ENCODE peak calls at places on chromosomes 2 and 18, in five cellular contexts. E is sigmoid colon, X is MM.1S, L is testis, G is fibroblast of lung. C is an unnamed sample.

GRCh38 chr2:172743898-172744297 is 8.3 kb downstream of the RAPGEF4 start:
- DNase-seq in X (no peak), L (no peak), E (no peak), G (no peak), C (no peak)

GRCh38 chr2:113692698-113693428 is 63.6 kb downstream of the SLC35F5 start:
- DNase-seq in L (no peak), X (peak; percentile 75), G (no peak), E (no peak), C (no peak)

GRCh38 chr2:182949572-182950189 is 83.2 kb upstream of the FRZB start:
- DNase-seq in E (no peak), X (no peak), L (no peak), G (no peak), C (peak; percentile 83)

GRCh38 chr2:24791452-24791851 is 1.7 kb downstream of the PTRHD1 start:
- DNase-seq in E (no peak), L (no peak), X (no peak), G (no peak), C (no peak)

GRCh38 chr2:152464853-152465470 is 130.0 kb downstream of the FMNL2 start:
- DNase-seq in L (no peak), E (no peak), X (no peak), G (no peak), C (peak; percentile 49)

GRCh38 chr2:206858972-206859739 is 80.2 kb upstream of the CPO start:
- DNase-seq in E (no peak), L (no peak), X (peak; percentile 79), G (no peak), C (no peak)

GRCh38 chr2:157291018-157291417 is 33.5 kb downstream of the GALNT5 start:
- DNase-seq in L (no peak), E (no peak), X (no peak), G (no peak), C (no peak)

GRCh38 chr2:84319566-84319965 is 139.5 kb downstream of the SUCLG1 start:
- DNase-seq in X (no peak), E (no peak), G (no peak), L (no peak), C (no peak)

GRCh38 chr2:5528741-5529140 is 163.4 kb upstream of the SOX11 start:
- DNase-seq in E (no peak), L (no peak), X (no peak), G (no peak), C (no peak)

GRCh38 chr2:235390108-235390815 is 103.6 kb upstream of the AGAP1 start:
- DNase-seq in E (no peak), L (peak; percentile 32), X (peak; percentile 96), G (peak; percentile 57), C (no peak)

GRCh38 chr2:74267068-74267467 is 68.7 kb downstream of the MTHFD2 start:
- DNase-seq in L (no peak), G (peak; percentile 4), X (peak; percentile 67), E (no peak), C (no peak)

GRCh38 chr2:145158051-145158586 is 638.2 kb upstream of the ZEB2 start:
- DNase-seq in X (no peak), E (peak; percentile 88), G (peak; percentile 99), L (peak; percentile 26), C (peak; percentile 79)

GRCh38 chr2:205769879-205770278 is 87.6 kb downstream of the NRP2 start:
- DNase-seq in G (no peak), L (no peak), X (peak; percentile 79), E (no peak), C (no peak)

GRCh38 chr2:26526589-26526988 is 48.7 kb upstream of the OTOF start:
- DNase-seq in X (no peak), G (no peak), L (no peak), E (no peak), C (no peak)

GRCh38 chr18:74082476-74083070 is 65.1 kb downstream of the FBXO15 start:
- DNase-seq in X (peak; percentile 70), G (peak; percentile 1), L (peak; percentile 69), E (no peak), C (no peak)

GRCh38 chr2:233142355-233142897 is 82.3 kb downstream of the INPP5D start:
- DNase-seq in G (no peak), X (peak; percentile 67), E (no peak), L (no peak), C (no peak)

GRCh38 chr2:102116675-102117471 is 25.7 kb upstream of the IL1R1 start:
- DNase-seq in L (no peak), E (no peak), X (no peak), G (peak; percentile 87), C (no peak)

GRCh38 chr2:31191931-31192330 is 25.4 kb downstream of the CAPN14 start:
- DNase-seq in X (no peak), L (no peak), E (no peak), G (no peak), C (no peak)

GRCh38 chr18:48771641-48772380 is 179.0 kb downstream of the SMAD7 start:
- DNase-seq in E (no peak), G (no peak), X (no peak), L (no peak), C (no peak)

GRCh38 chr2:151611351-151611750 is 122.9 kb downstream of the NEB start:
- DNase-seq in X (no peak), L (no peak), G (no peak), E (no peak), C (no peak)

GRCh38 chr18:10927980-10928605 is 221.3 kb downstream of the PIEZO2 start:
- DNase-seq in X (no peak), E (no peak), G (peak; percentile 36), L (no peak), C (no peak)

GRCh38 chr18:3233433-3234168 is 13.8 kb upstream of the MYOM1 start:
- DNase-seq in E (no peak), X (no peak), G (no peak), L (no peak), C (no peak)

GRCh38 chr18:75210274-75211001 is at the start of gene TSHZ1:
- DNase-seq in G (peak; percentile 92), L (peak; percentile 89), E (peak; percentile 86), X (peak; percentile 86), C (peak; percentile 78)

GRCh38 chr2:95276244-95276887 is 2.1 kb downstream of the PROM2 start:
- DNase-seq in L (no peak), X (no peak), G (no peak), E (peak; percentile 48), C (no peak)

GRCh38 chr2:197851451-197851850 is 47.1 kb downstream of the PLCL1 start:
- DNase-seq in E (no peak), L (no peak), G (no peak), X (no peak), C (no peak)

GRCh38 chr2:65300772-65301711 is 73.4 kb downstream of the ACTR2 start:
- DNase-seq in X (peak; percentile 92), E (no peak), G (peak; percentile 86), L (peak; percentile 26), C (peak; percentile 33)

GRCh38 chr2:160279813-160280465 is 79.9 kb upstream of the ITGB6 start:
- DNase-seq in E (no peak), L (no peak), G (no peak), X (no peak), C (no peak)

GRCh38 chr18:77973745-77974144 is 724.1 kb downstream of the GALR1 start:
- DNase-seq in X (no peak), L (no peak), G (no peak), E (no peak), C (no peak)

GRCh38 chr18:11955299-11956029 is 25.8 kb upstream of the IMPA2 start:
- DNase-seq in X (no peak), L (no peak), E (peak; percentile 89), G (peak; percentile 95), C (no peak)

GRCh38 chr18:13136056-13136688 is 82.4 kb upstream of the LDLRAD4 start:
- DNase-seq in L (no peak), X (no peak), G (no peak), E (no peak), C (no peak)

GRCh38 chr2:104872866-104873688 is 19.2 kb downstream of the POU3F3 start:
- DNase-seq in X (peak; percentile 85), L (peak; percentile 73), G (peak; percentile 58), E (peak; percentile 77), C (peak; percentile 19)

GRCh38 chr2:104873689-104874054 is 19.8 kb downstream of the POU3F3 start:
- DNase-seq in G (no peak), L (no peak), E (no peak), X (no peak), C (no peak)

GRCh38 chr2:104870249-104870816 is 16.4 kb downstream of the POU3F3 start:
- DNase-seq in G (no peak), L (no peak), X (no peak), E (no peak), C (no peak)

GRCh38 chr2:104872034-104872865 is 18.3 kb downstream of the POU3F3 start:
- DNase-seq in X (no peak), G (no peak), E (no peak), L (no peak), C (no peak)

DNA sequence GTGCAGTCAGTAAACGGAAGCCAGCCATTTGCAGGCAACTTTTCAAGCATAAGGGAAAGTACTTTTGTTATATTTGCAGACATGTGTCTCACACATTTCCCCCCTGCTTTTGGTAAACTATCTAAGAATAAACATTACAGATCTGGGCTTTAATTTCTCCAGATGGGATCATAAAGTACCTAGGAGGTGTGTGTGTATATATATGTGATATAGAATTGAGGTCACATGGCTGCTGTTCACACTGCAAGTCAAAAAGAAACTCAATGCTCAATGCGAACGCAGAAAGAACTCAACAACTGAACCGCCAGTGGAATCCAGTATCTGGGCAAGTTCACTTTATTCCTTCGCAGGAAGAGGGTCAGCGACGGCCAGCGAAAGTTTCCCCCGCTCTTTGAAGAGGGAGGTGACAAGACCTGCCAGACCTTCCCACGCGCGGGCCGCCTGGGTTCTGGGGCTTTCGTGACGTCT is 17.7 kb downstream of the POU3F3 start:
- DNase-seq in G (no peak), E (no peak), X (no peak), L (no peak), C (no peak)
- H3K27me3 ChIP-seq in G (peaks cover 22% of the 10 kb centered on the region), E (peaks cover 31% of the 10 kb centered on the region), X (peaks cover 15% of the 10 kb centered on the region), L (no peaks in the 10 kb centered on the region), C (peaks cover 64% of the 10 kb centered on the region)

DNA sequence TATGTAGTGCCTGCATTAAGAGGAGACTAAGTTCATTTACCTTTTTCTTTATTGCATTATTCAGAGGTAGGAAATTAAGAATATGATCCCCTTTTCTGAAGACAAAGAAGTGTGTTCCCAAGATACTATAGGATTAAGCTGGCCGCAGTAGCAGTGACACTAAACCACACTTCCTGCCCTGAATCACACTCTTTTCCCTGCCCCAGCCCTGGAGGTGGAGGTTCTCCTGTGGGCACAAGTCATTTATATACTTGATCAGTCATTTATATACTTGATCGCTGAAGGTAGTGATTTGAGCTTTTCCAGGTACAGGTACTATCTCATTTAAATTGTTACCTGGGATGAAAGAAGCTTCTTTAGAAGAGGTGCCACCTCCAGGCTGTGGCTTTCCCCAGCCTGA is 78.6 kb downstream of the ARMC9 start:
- DNase-seq in L (no peak), X (no peak), E (no peak), G (no peak), C (no peak)
- H3K4me1 ChIP-seq in L (no peaks in the 10 kb centered on the region), X (no peaks in the 10 kb centered on the region), E (peaks cover 17% of the 10 kb centered on the region), G (no peaks in the 10 kb centered on the region), C (no peaks in the 10 kb centered on the region)

DNA sequence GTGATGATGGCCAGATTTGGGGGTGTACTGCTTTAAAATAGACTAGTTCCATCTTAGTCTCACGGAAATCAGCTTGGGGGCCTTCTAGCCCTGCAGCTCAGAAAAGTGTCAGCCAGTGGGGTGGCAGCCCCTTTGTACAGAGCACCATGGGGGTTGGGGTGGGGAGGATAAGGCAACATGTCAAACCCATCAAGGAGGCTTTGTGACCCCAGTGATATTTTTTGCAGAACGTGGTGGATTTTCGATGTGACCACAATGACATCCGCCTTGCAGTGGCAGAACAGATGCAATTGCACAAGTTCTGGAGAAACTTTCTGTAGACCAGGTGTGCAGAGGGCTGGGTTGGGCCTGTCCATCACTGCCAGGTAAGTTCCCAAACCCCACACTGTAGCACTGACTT is 3.0 kb upstream of the CD8A start:
- DNase-seq in X (peak; percentile 64), G (no peak), L (no peak), E (no peak), C (no peak)
- H3K27me3 ChIP-seq in X (peaks cover 15% of the 10 kb centered on the region), G (peaks cover 40% of the 10 kb centered on the region), L (no peaks in the 10 kb centered on the region), E (peaks cover 32% of the 10 kb centered on the region), C (peaks cover 52% of the 10 kb centered on the region)

GRCh38 chr2:177242136-177242987 is 22.2 kb downstream of the NFE2L2 start:
- DNase-seq in G (peak; percentile 97), X (no peak), E (peak; percentile 67), L (no peak), C (no peak)
- H3K4me1 ChIP-seq in G (peaks cover 42% of the 10 kb centered on the region), X (peaks cover 28% of the 10 kb centered on the region), E (peaks cover 100% of the 10 kb centered on the region), L (peaks cover 75% of the 10 kb centered on the region), C (peaks cover 96% of the 10 kb centered on the region)

C was measured in gastrocnemius medialis.